ENCODE peak calls at places on chromosomes 11 and 22, in eight cellular contexts. B, M, L, D, F, G, J and I are unnamed samples.

GRCh38 chr11:116335891-116336290 is 436.9 kb downstream of the BUD13 start:
- DNase-seq in L (no peak), G (no peak), D (no peak), F (no peak), B (no peak), M (no peak), J (no peak), I (no peak)

GRCh38 chr11:17864478-17864941 is 129.9 kb downstream of the KCNC1 start:
- DNase-seq in G (no peak), F (no peak), L (no peak), D (no peak), J (no peak), B (no peak), M (no peak), I (no peak)

GRCh38 chr11:124934862-124935547 is 842 bp downstream of the HEPACAM start:
- DNase-seq in F (no peak), L (no peak), G (no peak), B (no peak), D (no peak), M (no peak), J (no peak), I (no peak)

GRCh38 chr11:119062779-119063178 is 4.8 kb upstream of the VPS11 start:
- DNase-seq in F (no peak), L (no peak), M (no peak), D (no peak), B (no peak), G (no peak), J (no peak), I (no peak)

GRCh38 chr11:132962026-132962425 is 570.3 kb downstream of the OPCML start:
- DNase-seq in D (no peak), M (no peak), J (no peak), B (no peak), F (no peak), G (no peak), L (no peak), I (peak)

GRCh38 chr22:16974298-16975084 is 33.5 kb downstream of the GAB4 start:
- DNase-seq in M (no peak), F (no peak), D (no peak), L (no peak), J (no peak), G (no peak), B (no peak), I (no peak)

GRCh38 chr22:43345761-43346261 is 2.6 kb upstream of the SCUBE1 start:
- DNase-seq in B (no peak), F (no peak), G (no peak), D (no peak), M (no peak), J (no peak), L (no peak), I (no peak)

GRCh38 chr11:117723625-117724024 is 73.4 kb downstream of the DSCAML1 start:
- DNase-seq in J (no peak), D (no peak), L (no peak), B (no peak), G (no peak), F (no peak), M (no peak), I (no peak)

GRCh38 chr22:27213766-27214581 is 556.6 kb downstream of the MIAT start:
- DNase-seq in F (no peak), G (peak), L (no peak), M (no peak), B (peak), J (no peak), D (no peak), I (no peak)

GRCh38 chr22:37752189-37753061 is 55.3 kb upstream of the GCAT start:
- DNase-seq in J (peak), G (peak), L (no peak), M (no peak), B (peak), D (no peak), F (peak), I (peak)

GRCh38 chr22:20494978-20495860 is at the start of gene KLHL22:
- DNase-seq in F (no peak), B (no peak), M (peak), J (no peak), D (no peak), L (peak), G (peak), I (no peak)

GRCh38 chr11:79419120-79419519 is 21.7 kb downstream of the TENM4 start:
- DNase-seq in D (no peak), F (no peak), J (peak), M (no peak), B (no peak), L (no peak), G (no peak), I (no peak)
- H3K27ac ChIP-seq in D (no peak), F (no peak), J (no peak), M (no peak), B (no peak), L (no peak), G (no peak), I (no peak)

GRCh38 chr11:86781546-86781945 is 18.8 kb upstream of the PRSS23 start:
- DNase-seq in L (no peak), D (no peak), G (no peak), M (no peak), F (no peak), B (no peak), J (no peak), I (no peak)

GRCh38 chr11:86787018-86787417 is 13.3 kb upstream of the PRSS23 start:
- DNase-seq in B (no peak), J (no peak), M (no peak), L (no peak), G (no peak), F (no peak), D (no peak), I (no peak)

GRCh38 chr11:86785576-86785975 is 14.8 kb upstream of the PRSS23 start:
- DNase-seq in G (no peak), M (no peak), D (no peak), F (no peak), J (no peak), L (no peak), B (no peak), I (no peak)

GRCh38 chr11:86782781-86783180 is 17.6 kb upstream of the PRSS23 start:
- DNase-seq in J (no peak), G (no peak), L (no peak), B (no peak), M (no peak), F (no peak), D (no peak), I (no peak)

DNA sequence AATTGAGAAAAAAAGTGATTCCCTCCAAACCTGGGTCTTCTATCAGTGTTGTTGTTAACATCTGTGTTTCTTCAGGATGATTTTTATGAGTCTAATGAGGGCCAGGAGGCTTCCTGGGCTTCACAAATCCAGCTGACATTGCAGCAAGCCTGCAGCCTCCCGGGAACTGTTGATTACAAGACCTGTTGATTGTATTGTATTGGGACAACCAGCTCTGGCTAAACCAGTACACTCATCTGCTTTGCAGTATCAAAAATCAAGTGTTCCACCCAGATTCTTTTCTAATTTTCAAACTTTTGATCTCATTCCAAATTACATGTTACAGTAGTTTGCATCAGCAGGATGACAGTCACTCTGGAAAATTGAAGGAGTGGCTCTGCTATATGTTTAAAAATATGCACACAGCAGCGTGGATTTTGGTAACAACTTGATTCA is 16.1 kb upstream of the PRSS23 start:
- DNase-seq in L (no peak), B (no peak), J (no peak), G (no peak), M (no peak), F (no peak), D (no peak), I (no peak)
- H3K27ac ChIP-seq in L (no peak), B (no peak), J (no peak), G (no peak), M (no peak), F (no peak), D (no peak), I (no peak)

GRCh38 chr11:61578819-61579218 is 2.1 kb downstream of the SYT7 start:
- DNase-seq in M (no peak), G (no peak), J (no peak), L (no peak), D (no peak), F (no peak), B (no peak), I (no peak)

GRCh38 chr11:61579398-61580291 is 1.2 kb downstream of the SYT7 start:
- DNase-seq in L (no peak), G (no peak), D (no peak), F (no peak), J (no peak), B (no peak), M (no peak), I (no peak)

GRCh38 chr11:61580292-61580888 is 486 bp downstream of the SYT7 start:
- DNase-seq in D (no peak), J (no peak), B (no peak), F (no peak), L (no peak), G (no peak), M (no peak), I (no peak)

GRCh38 chr11:61581931-61582330 is 1.1 kb upstream of the SYT7 start:
- DNase-seq in F (no peak), G (no peak), L (no peak), B (no peak), J (no peak), M (no peak), D (no peak), I (no peak)

GRCh38 chr11:61581030-61581928 is at the start of gene SYT7:
- DNase-seq in J (peak), L (peak), M (peak), B (peak), G (peak), F (peak), D (peak), I (peak)
- H3K27ac ChIP-seq in J (peak), L (no peak), M (no peak), B (peak), G (peak), F (peak), D (no peak), I (no peak)

GRCh38 chr11:3957437-3957836 is 102.0 kb downstream of the STIM1 start:
- DNase-seq in L (no peak), M (no peak), G (no peak), D (no peak), J (no peak), F (no peak), B (no peak), I (no peak)
- H3K27ac ChIP-seq in L (no peak), M (no peak), G (no peak), D (no peak), J (no peak), F (no peak), B (no peak), I (no peak)

DNA sequence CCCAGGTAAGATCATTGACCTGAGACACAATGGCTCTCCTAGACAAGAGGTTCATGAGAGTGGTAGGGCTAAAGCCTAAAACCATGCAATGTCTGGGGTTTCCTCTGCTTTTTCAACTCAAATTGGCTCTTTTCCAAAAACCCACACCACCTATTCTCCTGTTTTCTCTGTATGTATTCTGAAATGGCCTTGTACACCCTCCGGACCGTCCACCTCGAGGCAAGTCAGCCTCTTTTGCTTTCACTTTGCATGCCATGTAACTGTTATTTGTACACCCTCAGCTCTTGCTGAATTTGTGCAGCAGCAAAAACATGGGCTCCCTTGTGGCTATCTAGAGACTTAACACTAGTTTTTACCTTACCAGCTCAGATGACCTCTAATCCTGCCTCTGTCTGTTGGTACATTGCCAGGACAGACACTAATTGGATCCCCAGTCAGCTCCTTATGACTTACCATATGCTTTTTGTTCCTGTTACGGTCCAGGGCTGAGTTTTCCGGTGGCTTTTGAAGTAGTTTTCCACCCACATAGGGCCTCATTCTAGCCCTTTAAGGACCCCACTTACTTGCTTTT is 288.0 kb downstream of the SBF2 start:
- DNase-seq in G (no peak), L (no peak), J (no peak), M (no peak), D (no peak), F (no peak), B (no peak), I (no peak)
- H3K27ac ChIP-seq in G (no peak), L (no peak), J (no peak), M (no peak), D (no peak), F (no peak), B (no peak), I (no peak)

GRCh38 chr11:44847316-44847715 is 103.4 kb downstream of the TP53I11 start:
- DNase-seq in B (no peak), J (no peak), D (no peak), F (no peak), L (no peak), G (no peak), M (no peak), I (no peak)
- H3K27ac ChIP-seq in B (peak), J (no peak), D (no peak), F (no peak), L (no peak), G (no peak), M (no peak), I (no peak)

GRCh38 chr11:78080818-78081495 is 1.3 kb upstream of the NDUFC2 start:
- DNase-seq in L (no peak), G (no peak), D (no peak), J (no peak), F (peak), M (no peak), B (no peak), I (no peak)

GRCh38 chr11:78079232-78080083 is at the start of gene NDUFC2:
- DNase-seq in D (peak), B (peak), J (peak), M (peak), G (peak), L (peak), F (peak), I (peak)

GRCh38 chr11:78080084-78080817 is 589 bp upstream of the NDUFC2 start:
- DNase-seq in L (no peak), D (no peak), M (peak), J (no peak), G (no peak), F (peak), B (no peak), I (no peak)

GRCh38 chr11:78076733-78077403 is 2.8 kb downstream of the NDUFC2 start:
- DNase-seq in J (no peak), M (no peak), L (no peak), G (no peak), B (no peak), D (no peak), F (no peak), I (no peak)

GRCh38 chr11:78078218-78079167 is 1.2 kb downstream of the NDUFC2 start:
- DNase-seq in B (no peak), M (no peak), D (no peak), L (no peak), F (no peak), G (no peak), J (no peak), I (no peak)
- H3K27ac ChIP-seq in B (peak), M (peak), D (no peak), L (no peak), F (peak), G (peak), J (peak), I (peak)

GRCh38 chr11:78313181-78313788 is 104.3 kb downstream of the GAB2 start:
- DNase-seq in L (no peak), D (no peak), G (no peak), M (no peak), F (no peak), B (no peak), J (peak), I (no peak)
- H3K27ac ChIP-seq in L (no peak), D (no peak), G (no peak), M (no peak), F (no peak), B (peak), J (no peak), I (peak)